ENCODE peak calls at places on chromosomes 4 and X, in ten cellular contexts. One of them, this sample, is unnamed.

GRCh38 chr4:147773261-147774184 is 41.6 kb downstream of the ARHGAP10 start:
- DNase-seq in adipocyte: peak
- DNase-seq in NCI-H1417: no peak
- DNase-seq in islet precursor cell: peak
- DNase-seq in ovary: no peak
- DNase-seq in dorsolateral prefrontal cortex: no peak
- DNase-seq in Right ventricle myocardium inferior: no peak
- DNase-seq in stimulated activated CD4-positive, alpha-beta T cell treated with anti-CD3 and anti-CD28 coated beads, Interleukin-12 subunit alpha, Interleukin-12 subunit beta, amount 100 ng/mL, for 24 hours: no peak
- DNase-seq in stimulated activated CD8-positive, alpha-beta memory T cell treated with anti-CD3 and anti-CD28 coated beads, Interleukin-15, amount 100 ng/mL, for 4 hours: no peak
- DNase-seq in NAMALWA: no peak
- DNase-seq in this sample: no peak

GRCh38 chrX:154507673-154508072 is 8.4 kb downstream of the FAM3A start:
- DNase-seq in islet precursor cell: no peak
- DNase-seq in stimulated activated CD4-positive, alpha-beta T cell treated with anti-CD3 and anti-CD28 coated beads, Interleukin-12 subunit alpha, Interleukin-12 subunit beta, amount 100 ng/mL, for 24 hours: no peak
- DNase-seq in ovary: no peak
- DNase-seq in NAMALWA: no peak
- DNase-seq in Right ventricle myocardium inferior: no peak
- DNase-seq in dorsolateral prefrontal cortex: no peak
- DNase-seq in stimulated activated CD8-positive, alpha-beta memory T cell treated with anti-CD3 and anti-CD28 coated beads, Interleukin-15, amount 100 ng/mL, for 4 hours: no peak
- DNase-seq in NCI-H1417: no peak
- DNase-seq in adipocyte: no peak
- DNase-seq in this sample: no peak

GRCh38 chr4:7206385-7206784 is 14.0 kb downstream of the SORCS2 start:
- DNase-seq in dorsolateral prefrontal cortex: no peak
- DNase-seq in NCI-H1417: no peak
- DNase-seq in stimulated activated CD8-positive, alpha-beta memory T cell treated with anti-CD3 and anti-CD28 coated beads, Interleukin-15, amount 100 ng/mL, for 4 hours: no peak
- DNase-seq in adipocyte: peak
- DNase-seq in Right ventricle myocardium inferior: no peak
- DNase-seq in stimulated activated CD4-positive, alpha-beta T cell treated with anti-CD3 and anti-CD28 coated beads, Interleukin-12 subunit alpha, Interleukin-12 subunit beta, amount 100 ng/mL, for 24 hours: no peak
- DNase-seq in ovary: peak
- DNase-seq in islet precursor cell: peak
- DNase-seq in NAMALWA: no peak
- DNase-seq in this sample: peak

GRCh38 chr4:105112274-105112673 is 34.4 kb upstream of the TET2 start:
- DNase-seq in NAMALWA: no peak
- DNase-seq in NCI-H1417: no peak
- DNase-seq in stimulated activated CD8-positive, alpha-beta memory T cell treated with anti-CD3 and anti-CD28 coated beads, Interleukin-15, amount 100 ng/mL, for 4 hours: no peak
- DNase-seq in islet precursor cell: no peak
- DNase-seq in adipocyte: peak
- DNase-seq in ovary: no peak
- DNase-seq in stimulated activated CD4-positive, alpha-beta T cell treated with anti-CD3 and anti-CD28 coated beads, Interleukin-12 subunit alpha, Interleukin-12 subunit beta, amount 100 ng/mL, for 24 hours: no peak
- DNase-seq in dorsolateral prefrontal cortex: no peak
- DNase-seq in Right ventricle myocardium inferior: no peak
- DNase-seq in this sample: no peak

GRCh38 chrX:48891402-48892288 is 5.9 kb downstream of the TIMM17B start:
- DNase-seq in islet precursor cell: peak
- DNase-seq in NCI-H1417: peak
- DNase-seq in ovary: peak
- DNase-seq in stimulated activated CD8-positive, alpha-beta memory T cell treated with anti-CD3 and anti-CD28 coated beads, Interleukin-15, amount 100 ng/mL, for 4 hours: peak
- DNase-seq in NAMALWA: peak
- DNase-seq in dorsolateral prefrontal cortex: peak
- DNase-seq in stimulated activated CD4-positive, alpha-beta T cell treated with anti-CD3 and anti-CD28 coated beads, Interleukin-12 subunit alpha, Interleukin-12 subunit beta, amount 100 ng/mL, for 24 hours: peak
- DNase-seq in adipocyte: peak
- DNase-seq in Right ventricle myocardium inferior: peak
- DNase-seq in this sample: peak

GRCh38 chr4:77308843-77309242 is 151.8 kb downstream of the CCNG2 start:
- DNase-seq in stimulated activated CD8-positive, alpha-beta memory T cell treated with anti-CD3 and anti-CD28 coated beads, Interleukin-15, amount 100 ng/mL, for 4 hours: no peak
- DNase-seq in dorsolateral prefrontal cortex: no peak
- DNase-seq in NAMALWA: peak
- DNase-seq in adipocyte: peak
- DNase-seq in stimulated activated CD4-positive, alpha-beta T cell treated with anti-CD3 and anti-CD28 coated beads, Interleukin-12 subunit alpha, Interleukin-12 subunit beta, amount 100 ng/mL, for 24 hours: no peak
- DNase-seq in NCI-H1417: peak
- DNase-seq in islet precursor cell: peak
- DNase-seq in ovary: no peak
- DNase-seq in Right ventricle myocardium inferior: no peak
- DNase-seq in this sample: no peak

GRCh38 chr4:17690898-17691297 is 76.5 kb downstream of the MED28 start:
- DNase-seq in NCI-H1417: no peak
- DNase-seq in dorsolateral prefrontal cortex: no peak
- DNase-seq in ovary: no peak
- DNase-seq in Right ventricle myocardium inferior: no peak
- DNase-seq in NAMALWA: no peak
- DNase-seq in stimulated activated CD4-positive, alpha-beta T cell treated with anti-CD3 and anti-CD28 coated beads, Interleukin-12 subunit alpha, Interleukin-12 subunit beta, amount 100 ng/mL, for 24 hours: no peak
- DNase-seq in islet precursor cell: no peak
- DNase-seq in adipocyte: no peak
- DNase-seq in stimulated activated CD8-positive, alpha-beta memory T cell treated with anti-CD3 and anti-CD28 coated beads, Interleukin-15, amount 100 ng/mL, for 4 hours: no peak
- DNase-seq in this sample: no peak

GRCh38 chr4:87188063-87188462 is 32.4 kb downstream of the KLHL8 start:
- DNase-seq in stimulated activated CD8-positive, alpha-beta memory T cell treated with anti-CD3 and anti-CD28 coated beads, Interleukin-15, amount 100 ng/mL, for 4 hours: no peak
- DNase-seq in adipocyte: peak
- DNase-seq in NCI-H1417: no peak
- DNase-seq in dorsolateral prefrontal cortex: no peak
- DNase-seq in ovary: no peak
- DNase-seq in Right ventricle myocardium inferior: no peak
- DNase-seq in stimulated activated CD4-positive, alpha-beta T cell treated with anti-CD3 and anti-CD28 coated beads, Interleukin-12 subunit alpha, Interleukin-12 subunit beta, amount 100 ng/mL, for 24 hours: no peak
- DNase-seq in islet precursor cell: no peak
- DNase-seq in NAMALWA: no peak
- DNase-seq in this sample: no peak

GRCh38 chr4:8305851-8306361 is 36.4 kb downstream of the HTRA3 start:
- DNase-seq in ovary: peak
- DNase-seq in dorsolateral prefrontal cortex: no peak
- DNase-seq in stimulated activated CD8-positive, alpha-beta memory T cell treated with anti-CD3 and anti-CD28 coated beads, Interleukin-15, amount 100 ng/mL, for 4 hours: no peak
- DNase-seq in Right ventricle myocardium inferior: no peak
- DNase-seq in stimulated activated CD4-positive, alpha-beta T cell treated with anti-CD3 and anti-CD28 coated beads, Interleukin-12 subunit alpha, Interleukin-12 subunit beta, amount 100 ng/mL, for 24 hours: no peak
- DNase-seq in islet precursor cell: no peak
- DNase-seq in adipocyte: no peak
- DNase-seq in NAMALWA: no peak
- DNase-seq in NCI-H1417: no peak
- DNase-seq in this sample: peak

GRCh38 chr4:41359069-41359769 is 102.5 kb downstream of the UCHL1 start:
- DNase-seq in adipocyte: no peak
- DNase-seq in stimulated activated CD8-positive, alpha-beta memory T cell treated with anti-CD3 and anti-CD28 coated beads, Interleukin-15, amount 100 ng/mL, for 4 hours: no peak
- DNase-seq in islet precursor cell: peak
- DNase-seq in ovary: no peak
- DNase-seq in Right ventricle myocardium inferior: no peak
- DNase-seq in dorsolateral prefrontal cortex: no peak
- DNase-seq in stimulated activated CD4-positive, alpha-beta T cell treated with anti-CD3 and anti-CD28 coated beads, Interleukin-12 subunit alpha, Interleukin-12 subunit beta, amount 100 ng/mL, for 24 hours: no peak
- DNase-seq in NAMALWA: peak
- DNase-seq in NCI-H1417: no peak
- DNase-seq in this sample: no peak

This sample was measured in kidney.